ENCODE peak calls at places on chromosomes 7 and 10, in five cellular contexts. One of them, this sample, is unnamed.

GRCh38 chr7:463362-464176 is 56.1 kb downstream of the PDGFA start:
- DNase-seq in IMR-90: no peak
- DNase-seq in H1: no peak
- DNase-seq in H9: no peak
- DNase-seq in neuronal stem cell: no peak
- DNase-seq in this sample: no peak

GRCh38 chr7:115232041-115232440 is 310.1 kb downstream of the MDFIC start:
- DNase-seq in IMR-90: peak
- DNase-seq in H1: no peak
- DNase-seq in H9: no peak
- DNase-seq in neuronal stem cell: no peak
- DNase-seq in this sample: no peak

GRCh38 chr7:43844257-43844656 is 25.1 kb downstream of the MRPS24 start:
- DNase-seq in IMR-90: no peak
- DNase-seq in H1: no peak
- DNase-seq in H9: no peak
- DNase-seq in neuronal stem cell: no peak
- DNase-seq in this sample: no peak

GRCh38 chr10:94186722-94187121 is 176.0 kb downstream of the NOC3L start:
- DNase-seq in IMR-90: no peak
- DNase-seq in H1: no peak
- DNase-seq in H9: no peak
- DNase-seq in neuronal stem cell: no peak
- DNase-seq in this sample: no peak

GRCh38 chr7:149147730-149148653 is 739 bp downstream of the ZNF398 start:
- DNase-seq in IMR-90: peak
- DNase-seq in H1: no peak
- DNase-seq in H9: no peak
- DNase-seq in neuronal stem cell: peak
- DNase-seq in this sample: peak

GRCh38 chr7:157150825-157151412 is 12.2 kb downstream of the UBE3C start:
- DNase-seq in IMR-90: peak
- DNase-seq in H1: no peak
- DNase-seq in H9: peak
- DNase-seq in neuronal stem cell: peak
- DNase-seq in this sample: peak

GRCh38 chr7:142838461-142839213 is 16.2 kb upstream of the EPHB6 start:
- DNase-seq in IMR-90: no peak
- DNase-seq in H1: no peak
- DNase-seq in H9: no peak
- DNase-seq in neuronal stem cell: no peak
- DNase-seq in this sample: no peak

GRCh38 chr7:134546903-134547737 is 1.8 kb upstream of the AKR1B15 start:
- DNase-seq in IMR-90: peak
- DNase-seq in H1: no peak
- DNase-seq in H9: peak
- DNase-seq in neuronal stem cell: peak
- DNase-seq in this sample: no peak

GRCh38 chr7:83475403-83475802 is 173.5 kb downstream of the SEMA3E start:
- DNase-seq in IMR-90: no peak
- DNase-seq in H1: no peak
- DNase-seq in H9: peak
- DNase-seq in neuronal stem cell: no peak
- DNase-seq in this sample: no peak

GRCh38 chr10:121813211-121813812 is 114.5 kb downstream of the ATE1 start:
- DNase-seq in IMR-90: peak
- DNase-seq in H1: no peak
- DNase-seq in H9: no peak
- DNase-seq in neuronal stem cell: no peak
- DNase-seq in this sample: peak

GRCh38 chr7:149831730-149832219 is 6.4 kb upstream of the ZNF862 start:
- DNase-seq in IMR-90: no peak
- DNase-seq in H1: no peak
- DNase-seq in H9: peak
- DNase-seq in neuronal stem cell: no peak
- DNase-seq in this sample: no peak

GRCh38 chr7:29843106-29843505 is 36.8 kb downstream of the WIPF3 start:
- DNase-seq in IMR-90: no peak
- DNase-seq in H1: no peak
- DNase-seq in H9: no peak
- DNase-seq in neuronal stem cell: peak
- DNase-seq in this sample: no peak

GRCh38 chr7:130823060-130823459 is 89.1 kb upstream of the KLF14 start:
- DNase-seq in IMR-90: no peak
- DNase-seq in H1: no peak
- DNase-seq in H9: no peak
- DNase-seq in neuronal stem cell: no peak
- DNase-seq in this sample: no peak

GRCh38 chr10:123621492-123621891 is 44.7 kb upstream of the GPR26 start:
- DNase-seq in IMR-90: no peak
- DNase-seq in H1: no peak
- DNase-seq in H9: no peak
- DNase-seq in neuronal stem cell: no peak
- DNase-seq in this sample: no peak

GRCh38 chr10:19332304-19332703 is 283.7 kb downstream of the MALRD1 start:
- DNase-seq in IMR-90: peak
- DNase-seq in H1: no peak
- DNase-seq in H9: no peak
- DNase-seq in neuronal stem cell: no peak
- DNase-seq in this sample: no peak

GRCh38 chr7:26675143-26675887 is 189.1 kb downstream of the SKAP2 start:
- DNase-seq in IMR-90: peak
- DNase-seq in H1: no peak
- DNase-seq in H9: no peak
- DNase-seq in neuronal stem cell: no peak
- DNase-seq in this sample: no peak

GRCh38 chr7:80070391-80070790 is 64.2 kb upstream of the GNAI1 start:
- DNase-seq in IMR-90: peak
- DNase-seq in H1: no peak
- DNase-seq in H9: no peak
- DNase-seq in neuronal stem cell: no peak
- DNase-seq in this sample: peak

GRCh38 chr7:105677803-105678583 is 96.7 kb upstream of the EFCAB10 start:
- DNase-seq in IMR-90: no peak
- DNase-seq in H1: no peak
- DNase-seq in H9: no peak
- DNase-seq in neuronal stem cell: no peak
- DNase-seq in this sample: no peak

GRCh38 chr7:80859272-80859970 is 59.4 kb downstream of the SEMA3C start:
- DNase-seq in IMR-90: peak
- DNase-seq in H1: no peak
- DNase-seq in H9: no peak
- DNase-seq in neuronal stem cell: no peak
- DNase-seq in this sample: peak

GRCh38 chr7:128867241-128867640 is 4.6 kb downstream of the ATP6V1F start:
- DNase-seq in IMR-90: no peak
- DNase-seq in H1: no peak
- DNase-seq in H9: no peak
- DNase-seq in neuronal stem cell: no peak
- DNase-seq in this sample: no peak

GRCh38 chr7:108236681-108237415 is 106.7 kb upstream of the LAMB4 start:
- DNase-seq in IMR-90: no peak
- DNase-seq in H1: no peak
- DNase-seq in H9: no peak
- DNase-seq in neuronal stem cell: no peak
- DNase-seq in this sample: no peak

GRCh38 chr10:118783776-118784542 is 29.2 kb upstream of the CACUL1 start:
- DNase-seq in IMR-90: no peak
- DNase-seq in H1: no peak
- DNase-seq in H9: no peak
- DNase-seq in neuronal stem cell: no peak
- DNase-seq in this sample: no peak

GRCh38 chr10:7891634-7892033 is 73.3 kb downstream of the TAF3 start:
- DNase-seq in IMR-90: peak
- DNase-seq in H1: no peak
- DNase-seq in H9: no peak
- DNase-seq in neuronal stem cell: no peak
- DNase-seq in this sample: peak

GRCh38 chr7:29078286-29078685 is 68.1 kb downstream of the CPVL start:
- DNase-seq in IMR-90: no peak
- DNase-seq in H1: no peak
- DNase-seq in H9: no peak
- DNase-seq in neuronal stem cell: no peak
- DNase-seq in this sample: no peak

GRCh38 chr10:43231523-43232078 is 35.3 kb downstream of the RASGEF1A start:
- DNase-seq in IMR-90: no peak
- DNase-seq in H1: no peak
- DNase-seq in H9: peak
- DNase-seq in neuronal stem cell: no peak
- DNase-seq in this sample: no peak

GRCh38 chr10:59299933-59300332 is 62.4 kb downstream of the FAM13C start:
- DNase-seq in IMR-90: no peak
- DNase-seq in H1: no peak
- DNase-seq in H9: no peak
- DNase-seq in neuronal stem cell: no peak
- DNase-seq in this sample: no peak

GRCh38 chr7:24965831-24966708 is 13.9 kb downstream of the OSBPL3 start:
- DNase-seq in IMR-90: peak
- DNase-seq in H1: no peak
- DNase-seq in H9: peak
- DNase-seq in neuronal stem cell: no peak
- DNase-seq in this sample: no peak
- H2BK120ac ChIP-seq in IMR-90: peak
- H2BK120ac ChIP-seq in H1: no peak
- H2BK120ac ChIP-seq in H9: no peak
- H2BK120ac ChIP-seq in neuronal stem cell: no peak
- H2BK120ac ChIP-seq in this sample: no peak

GRCh38 chr10:107619124-107619523 is 454.6 kb upstream of the SORCS1 start:
- DNase-seq in IMR-90: no peak
- DNase-seq in H1: no peak
- DNase-seq in H9: no peak
- DNase-seq in neuronal stem cell: no peak
- DNase-seq in this sample: no peak

GRCh38 chr10:107616463-107617131 is 452.1 kb upstream of the SORCS1 start:
- DNase-seq in IMR-90: peak
- DNase-seq in H1: no peak
- DNase-seq in H9: no peak
- DNase-seq in neuronal stem cell: no peak
- DNase-seq in this sample: peak

GRCh38 chr10:107618461-107619093 is 454.1 kb upstream of the SORCS1 start:
- DNase-seq in IMR-90: no peak
- DNase-seq in H1: no peak
- DNase-seq in H9: no peak
- DNase-seq in neuronal stem cell: no peak
- DNase-seq in this sample: peak

GRCh38 chr10:107614939-107615665 is 450.6 kb upstream of the SORCS1 start:
- DNase-seq in IMR-90: peak
- DNase-seq in H1: no peak
- DNase-seq in H9: no peak
- DNase-seq in neuronal stem cell: no peak
- DNase-seq in this sample: peak

DNA sequence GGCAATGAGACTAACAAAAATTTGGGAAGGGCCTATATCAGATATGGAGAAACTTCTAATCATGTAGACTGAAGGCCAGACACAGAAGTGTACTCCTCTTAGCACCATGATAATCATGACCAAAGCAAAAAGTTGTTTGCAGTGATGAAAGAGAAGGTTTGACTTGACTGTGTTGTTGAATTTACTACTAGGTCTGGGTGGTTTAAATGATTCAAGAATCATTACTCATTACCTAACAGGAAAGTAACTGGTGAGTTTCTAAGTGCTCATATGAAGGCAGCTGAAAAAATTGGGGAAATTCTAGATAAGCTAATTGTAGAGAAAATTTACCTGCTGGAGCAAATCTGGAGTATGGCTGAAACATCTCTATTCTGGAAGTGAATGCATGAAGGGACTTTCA is 451.5 kb upstream of the SORCS1 start:
- DNase-seq in IMR-90: no peak
- DNase-seq in H1: no peak
- DNase-seq in H9: no peak
- DNase-seq in neuronal stem cell: no peak
- DNase-seq in this sample: peak
- H3K23ac ChIP-seq in IMR-90: no peak
- H3K23ac ChIP-seq in H1: no peak
- H3K23ac ChIP-seq in H9: no peak
- H3K23ac ChIP-seq in neuronal stem cell: no peak
- H3K23ac ChIP-seq in this sample: no peak

DNA sequence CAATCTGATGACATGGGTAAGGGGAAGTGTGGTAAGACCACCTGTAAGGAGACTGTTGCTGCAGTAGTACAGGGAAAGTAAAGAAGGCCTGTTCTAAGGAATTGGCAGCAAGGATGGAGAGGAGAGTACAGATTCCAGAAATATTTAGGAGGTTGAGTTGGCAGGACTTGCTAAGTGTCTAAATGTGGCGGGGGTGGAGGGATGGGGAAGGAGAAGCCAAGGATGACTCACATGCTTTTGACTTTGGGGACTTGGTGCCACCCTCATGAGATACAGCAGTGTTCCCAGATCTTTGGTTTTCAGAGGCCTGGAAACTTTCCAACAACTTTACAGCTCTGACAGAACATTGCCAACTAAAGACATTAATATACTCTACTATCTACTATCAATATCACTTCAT is 45.4 kb downstream of the CDK6 start:
- DNase-seq in IMR-90: peak
- DNase-seq in H1: no peak
- DNase-seq in H9: no peak
- DNase-seq in neuronal stem cell: no peak
- DNase-seq in this sample: no peak
- H2BK120ac ChIP-seq in IMR-90: no peak
- H2BK120ac ChIP-seq in H1: no peak
- H2BK120ac ChIP-seq in H9: no peak
- H2BK120ac ChIP-seq in neuronal stem cell: no peak
- H2BK120ac ChIP-seq in this sample: no peak

GRCh38 chr10:124735491-124736286 is 8.5 kb downstream of the FAM53B start:
- DNase-seq in IMR-90: no peak
- DNase-seq in H1: no peak
- DNase-seq in H9: peak
- DNase-seq in neuronal stem cell: no peak
- DNase-seq in this sample: no peak

GRCh38 chr10:124736491-124737136 is 7.6 kb downstream of the FAM53B start:
- DNase-seq in IMR-90: peak
- DNase-seq in H1: no peak
- DNase-seq in H9: peak
- DNase-seq in neuronal stem cell: no peak
- DNase-seq in this sample: peak

GRCh38 chr10:124737708-124738107 is 6.5 kb downstream of the FAM53B start:
- DNase-seq in IMR-90: no peak
- DNase-seq in H1: no peak
- DNase-seq in H9: no peak
- DNase-seq in neuronal stem cell: no peak
- DNase-seq in this sample: no peak

GRCh38 chr10:124738441-124738840 is 5.7 kb downstream of the FAM53B start:
- DNase-seq in IMR-90: no peak
- DNase-seq in H1: no peak
- DNase-seq in H9: no peak
- DNase-seq in neuronal stem cell: no peak
- DNase-seq in this sample: no peak

GRCh38 chr10:124737221-124737620 is 7.0 kb downstream of the FAM53B start:
- DNase-seq in IMR-90: no peak
- DNase-seq in H1: no peak
- DNase-seq in H9: peak
- DNase-seq in neuronal stem cell: no peak
- DNase-seq in this sample: no peak
- H3K23ac ChIP-seq in IMR-90: no peak
- H3K23ac ChIP-seq in H1: no peak
- H3K23ac ChIP-seq in H9: no peak
- H3K23ac ChIP-seq in neuronal stem cell: no peak
- H3K23ac ChIP-seq in this sample: no peak

This sample was measured in mesenchymal stem cell.